ENCODE peak calls at places on chromosomes 1 and 21, in six cellular contexts. P, Y, Z, O, X and V are unnamed samples.

GRCh38 chr1:178931843-178932551 is 61.1 kb upstream of the ANGPTL1 start:
- DNase-seq in P (peak), Y (peak), Z (no peak), O (peak), X (peak), V (peak)

GRCh38 chr1:218686258-218686657 is 341.1 kb downstream of the TGFB2 start:
- DNase-seq in P (no peak), Y (no peak), Z (no peak), O (peak), X (peak), V (peak)

GRCh38 chr1:220281159-220281574 is 8.9 kb upstream of the RAB3GAP2 start:
- DNase-seq in P (no peak), Y (no peak), Z (no peak), O (peak), X (peak), V (no peak)

GRCh38 chr1:48109390-48110009 is 112.3 kb upstream of the TRABD2B start:
- DNase-seq in P (no peak), Y (no peak), Z (peak), O (peak), X (peak), V (peak)

GRCh38 chr1:96538883-96539282 is 182.7 kb upstream of the PTBP2 start:
- DNase-seq in P (no peak), Y (no peak), Z (no peak), O (peak), X (peak), V (peak)

GRCh38 chr1:75135829-75136142 is 1.6 kb downstream of the LHX8 start:
- DNase-seq in P (no peak), Y (no peak), Z (no peak), O (peak), X (no peak), V (no peak)

GRCh38 chr1:22780696-22781095 is 70.1 kb downstream of the EPHB2 start:
- DNase-seq in P (no peak), Y (no peak), Z (peak), O (no peak), X (no peak), V (no peak)

GRCh38 chr1:9280015-9280860 is 12.5 kb upstream of the SPSB1 start:
- DNase-seq in P (no peak), Y (no peak), Z (no peak), O (peak), X (peak), V (peak)

GRCh38 chr1:58780586-58781452 is 3.0 kb downstream of the JUN start:
- DNase-seq in P (no peak), Y (no peak), Z (no peak), O (no peak), X (peak), V (no peak)

GRCh38 chr1:7705048-7705907 is 65.8 kb upstream of the VAMP3 start:
- DNase-seq in P (no peak), Y (peak), Z (no peak), O (peak), X (no peak), V (no peak)

GRCh38 chr1:29786791-29787732 is 550.7 kb downstream of the PTPRU start:
- DNase-seq in P (peak), Y (no peak), Z (no peak), O (peak), X (no peak), V (no peak)

GRCh38 chr1:193320281-193320680 is 133.9 kb upstream of the B3GALT2 start:
- DNase-seq in P (no peak), Y (no peak), Z (no peak), O (no peak), X (no peak), V (no peak)

GRCh38 chr21:41768371-41769042 is 1.7 kb upstream of the RIPK4 start:
- DNase-seq in P (no peak), Y (peak), Z (no peak), O (peak), X (peak), V (no peak)

GRCh38 chr1:53328490-53329182 is 766 bp upstream of the LRP8 start:
- DNase-seq in P (no peak), Y (peak), Z (no peak), O (no peak), X (no peak), V (no peak)

GRCh38 chr21:34795152-34796141 is 126.7 kb downstream of the CLIC6 start:
- DNase-seq in P (no peak), Y (no peak), Z (no peak), O (peak), X (peak), V (no peak)

GRCh38 chr1:194717941-194718340 is 1531.5 kb upstream of the B3GALT2 start:
- DNase-seq in P (no peak), Y (no peak), Z (no peak), O (peak), X (peak), V (no peak)

GRCh38 chr1:205538211-205538840 is 33.9 kb downstream of the CDK18 start:
- DNase-seq in P (no peak), Y (peak), Z (no peak), O (no peak), X (peak), V (no peak)

GRCh38 chr1:43206721-43207228 is 34.6 kb downstream of the CFAP57 start:
- DNase-seq in P (no peak), Y (peak), Z (peak), O (peak), X (peak), V (peak)

GRCh38 chr1:234707641-234708040 is 97.7 kb upstream of the IRF2BP2 start:
- DNase-seq in P (no peak), Y (no peak), Z (no peak), O (peak), X (peak), V (no peak)

GRCh38 chr1:38735651-38736161 is 123.9 kb downstream of the RRAGC start:
- DNase-seq in P (no peak), Y (no peak), Z (no peak), O (no peak), X (peak), V (no peak)

GRCh38 chr1:87462894-87463293 is 134.2 kb downstream of the LMO4 start:
- DNase-seq in P (no peak), Y (no peak), Z (no peak), O (no peak), X (no peak), V (no peak)

GRCh38 chr1:203307690-203308126 is 2.4 kb downstream of the BTG2 start:
- DNase-seq in P (no peak), Y (no peak), Z (no peak), O (no peak), X (no peak), V (no peak)
- TF ChIP-seq CTCF in P (no peak), Y (no peak), Z (no peak), O (no peak), X (no peak), V (no peak)

GRCh38 chr21:45152265-45152746 is 77.9 kb downstream of the ADARB1 start:
- DNase-seq in P (no peak), Y (peak), Z (no peak), O (no peak), X (peak), V (no peak)
- TF ChIP-seq CTCF in P (peak), Y (peak), Z (no peak), O (no peak), X (no peak), V (no peak)

DNA sequence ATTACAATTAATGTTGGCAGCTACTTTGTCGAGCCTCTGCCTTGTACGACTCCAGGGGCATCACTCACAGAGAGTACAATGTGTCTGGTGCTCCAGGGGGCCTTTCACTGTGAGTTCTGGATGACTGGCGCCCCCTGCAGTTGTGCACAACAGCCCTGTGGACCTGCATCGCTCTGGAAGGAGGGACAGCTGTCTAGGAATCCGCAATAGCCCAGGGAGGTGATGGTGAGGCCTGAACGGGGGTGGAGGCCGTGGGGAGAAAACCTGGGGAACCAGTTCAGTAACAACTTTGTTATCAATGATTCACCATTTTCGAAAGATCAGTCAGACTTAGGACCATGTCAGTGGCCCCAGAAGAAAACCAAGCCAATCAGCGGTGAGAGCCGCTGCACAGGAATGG is 189.1 kb downstream of the KAZN start:
- DNase-seq in P (no peak), Y (no peak), Z (no peak), O (no peak), X (no peak), V (no peak)
- TF ChIP-seq CTCF in P (no peak), Y (no peak), Z (no peak), O (no peak), X (no peak), V (no peak)

GRCh38 chr1:17194133-17194475 is 10.8 kb upstream of the PADI1 start:
- DNase-seq in P (no peak), Y (no peak), Z (no peak), O (no peak), X (no peak), V (no peak)
- TF ChIP-seq CTCF in P (no peak), Y (no peak), Z (no peak), O (no peak), X (no peak), V (no peak)

DNA sequence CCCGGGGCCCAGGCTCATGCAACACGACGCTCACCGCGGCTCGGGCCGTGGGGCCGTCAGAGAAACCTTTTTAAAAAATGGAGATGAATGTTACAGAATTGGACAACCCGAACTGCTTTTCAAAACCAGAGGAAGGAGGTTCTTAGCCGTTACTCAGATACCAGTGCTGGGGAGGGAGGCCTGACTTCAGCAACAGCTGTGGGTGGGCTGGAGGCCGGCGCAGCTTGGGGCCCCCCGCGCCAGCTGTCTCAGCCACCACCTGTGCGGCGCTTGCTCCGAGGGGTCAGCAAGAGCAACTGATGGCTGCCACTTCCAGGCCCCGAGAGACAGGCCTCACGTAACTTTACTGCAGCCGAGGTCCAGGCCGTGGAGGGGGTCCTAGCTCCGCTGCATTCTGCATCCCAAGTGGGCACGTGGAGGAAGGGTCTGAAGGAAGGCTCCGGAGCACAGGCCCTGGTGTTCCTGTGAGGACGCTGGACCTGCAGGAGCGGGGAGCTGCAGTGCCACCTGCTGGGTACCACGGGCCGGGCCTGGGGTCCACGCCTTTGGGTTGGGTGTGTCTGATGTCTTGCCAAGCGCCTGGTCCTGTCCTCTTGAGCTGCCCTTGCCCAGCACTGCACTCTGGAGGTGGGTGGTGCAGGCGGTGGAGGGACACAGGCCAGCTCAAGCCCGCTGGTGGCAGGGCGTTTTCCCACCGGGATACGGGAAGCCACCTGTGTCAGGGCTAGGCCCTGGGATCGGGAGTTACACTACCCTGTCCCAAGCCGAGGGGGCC is 9.8 kb downstream of the THAP3 start:
- DNase-seq in P (no peak), Y (peak), Z (no peak), O (peak), X (peak), V (no peak)
- TF ChIP-seq CTCF in P (peak), Y (peak), Z (peak), O (peak), X (peak), V (peak)

GRCh38 chr1:151523331-151523730 is 12.1 kb downstream of the CGN start:
- DNase-seq in P (no peak), Y (no peak), Z (no peak), O (no peak), X (no peak), V (no peak)

GRCh38 chr1:151519667-151520066 is 8.5 kb downstream of the CGN start:
- DNase-seq in P (no peak), Y (no peak), Z (no peak), O (no peak), X (no peak), V (no peak)

GRCh38 chr1:151518936-151519335 is 7.7 kb downstream of the CGN start:
- DNase-seq in P (no peak), Y (no peak), Z (no peak), O (no peak), X (no peak), V (no peak)

GRCh38 chr1:151518431-151518830 is 7.2 kb downstream of the CGN start:
- DNase-seq in P (no peak), Y (no peak), Z (no peak), O (no peak), X (no peak), V (no peak)

GRCh38 chr1:151520359-151520758 is 9.2 kb downstream of the CGN start:
- DNase-seq in P (no peak), Y (no peak), Z (no peak), O (no peak), X (no peak), V (no peak)
- TF ChIP-seq CTCF in P (no peak), Y (no peak), Z (no peak), O (peak), X (no peak), V (no peak)

DNA sequence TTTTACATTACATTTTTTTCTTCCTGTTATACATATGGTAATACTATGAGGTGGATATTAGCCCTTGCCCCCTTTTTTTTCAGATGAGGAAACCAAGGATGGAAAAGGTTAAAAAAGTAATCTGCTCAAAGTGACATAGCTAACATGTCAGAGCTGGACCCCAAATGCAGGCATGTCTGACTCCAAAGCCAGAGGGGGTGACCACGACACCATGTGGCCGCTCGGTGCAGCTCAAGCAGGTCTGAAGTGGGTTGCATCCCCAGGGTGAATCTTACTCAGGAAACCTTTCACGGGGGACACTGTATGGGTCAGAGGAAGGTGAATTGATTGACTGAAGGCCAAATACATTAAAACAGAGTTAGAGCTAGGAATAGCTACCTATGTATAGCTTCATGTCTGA is 34.8 kb downstream of the CD34 start:
- DNase-seq in P (no peak), Y (no peak), Z (no peak), O (peak), X (no peak), V (no peak)
- TF ChIP-seq CTCF in P (no peak), Y (no peak), Z (peak), O (peak), X (no peak), V (peak)

DNA sequence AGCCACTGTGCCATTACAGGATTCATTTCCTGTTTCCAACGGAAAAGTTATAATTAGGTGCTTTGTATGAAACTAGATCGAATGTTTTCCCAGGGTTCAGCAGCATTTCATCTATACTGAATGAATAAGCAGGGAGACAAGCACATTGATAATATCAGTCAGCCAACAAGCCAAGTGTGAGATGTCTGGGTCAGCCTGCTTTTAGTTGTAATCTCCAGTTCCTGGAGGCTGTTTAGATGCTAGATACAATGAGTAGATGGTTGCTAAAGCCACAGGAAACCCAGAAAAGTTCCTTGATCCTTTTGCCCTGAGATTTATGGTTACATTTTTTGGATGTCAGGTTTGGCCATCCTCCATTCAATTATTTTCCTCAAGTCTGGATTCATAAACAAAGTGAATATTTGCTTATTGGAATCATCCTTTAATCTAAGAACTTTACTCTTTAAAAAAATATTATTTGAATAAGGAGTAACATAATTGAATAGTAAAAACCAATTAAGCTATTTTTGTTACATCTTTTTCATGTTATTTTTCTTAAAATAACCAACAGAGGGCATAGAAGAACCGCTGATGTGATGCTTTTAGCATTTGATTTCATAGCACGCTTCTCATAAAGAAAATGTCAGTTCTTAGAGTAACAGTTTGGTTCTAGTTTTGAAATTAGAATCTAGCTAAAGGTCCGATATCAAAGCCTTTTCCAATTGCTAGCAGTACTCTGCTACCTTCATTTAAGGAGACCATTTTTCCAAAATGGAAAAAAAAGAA is 76.6 kb downstream of the HSPA13 start:
- DNase-seq in P (no peak), Y (no peak), Z (no peak), O (peak), X (no peak), V (no peak)
- TF ChIP-seq CTCF in P (no peak), Y (no peak), Z (peak), O (peak), X (no peak), V (no peak)

GRCh38 chr1:26191739-26192138 is 1.3 kb downstream of the CATSPER4 start:
- DNase-seq in P (no peak), Y (no peak), Z (no peak), O (no peak), X (no peak), V (no peak)

GRCh38 chr1:26189331-26189730 is 1.1 kb upstream of the CATSPER4 start:
- DNase-seq in P (no peak), Y (no peak), Z (no peak), O (no peak), X (no peak), V (no peak)

GRCh38 chr1:26189751-26190275 is 589 bp upstream of the CATSPER4 start:
- DNase-seq in P (no peak), Y (no peak), Z (no peak), O (no peak), X (no peak), V (no peak)

GRCh38 chr1:26188477-26188876 is 1.9 kb upstream of the CATSPER4 start:
- DNase-seq in P (no peak), Y (no peak), Z (no peak), O (no peak), X (no peak), V (no peak)

GRCh38 chr1:26190373-26190987 is at the start of gene CATSPER4:
- DNase-seq in P (no peak), Y (no peak), Z (no peak), O (peak), X (peak), V (no peak)
- TF ChIP-seq CTCF in P (no peak), Y (no peak), Z (no peak), O (no peak), X (no peak), V (peak)

GRCh38 chr1:169087876-169088275 is 18.6 kb upstream of the ATP1B1 start:
- DNase-seq in P (peak), Y (no peak), Z (no peak), O (no peak), X (no peak), V (no peak)

GRCh38 chr1:169090900-169091311 is 15.6 kb upstream of the ATP1B1 start:
- DNase-seq in P (peak), Y (no peak), Z (no peak), O (no peak), X (no peak), V (no peak)

GRCh38 chr1:169090308-169090899 is 16.1 kb upstream of the ATP1B1 start:
- DNase-seq in P (peak), Y (no peak), Z (no peak), O (no peak), X (no peak), V (no peak)

GRCh38 chr1:169091480-169091941 is 15.0 kb upstream of the ATP1B1 start:
- DNase-seq in P (peak), Y (no peak), Z (no peak), O (peak), X (peak), V (no peak)

DNA sequence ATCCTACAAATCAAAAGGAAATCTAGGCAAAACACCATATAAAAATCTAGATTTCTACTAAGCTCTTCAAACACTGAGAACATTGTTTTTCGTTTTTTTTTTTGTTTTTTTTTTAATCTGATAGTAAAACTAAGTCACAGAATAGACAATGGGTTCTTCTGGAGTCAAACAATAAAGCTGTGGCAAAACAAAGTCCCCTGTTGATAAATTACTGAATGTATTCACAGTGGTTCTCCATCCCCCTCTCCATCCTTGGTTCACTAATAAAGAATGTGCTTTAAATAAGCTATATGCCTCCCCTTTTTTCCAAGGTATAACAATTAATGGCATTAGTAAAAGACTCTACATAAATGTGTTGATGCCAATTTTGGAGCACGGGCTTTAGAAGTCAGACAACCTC is 16.7 kb upstream of the ATP1B1 start:
- DNase-seq in P (no peak), Y (no peak), Z (no peak), O (no peak), X (no peak), V (no peak)
- TF ChIP-seq CTCF in P (no peak), Y (no peak), Z (no peak), O (no peak), X (no peak), V (no peak)